ENCODE peak calls at places on chromosome 19, in five cellular contexts. One of them, this sample, is unnamed.
A peak's percentile ranks its signal among the peaks of the same experiment; 100 is the strongest.

GRCh38 chr19:38433268-38433733 is at the start of gene RYR1:
- DNase-seq in stimulated activated naive CD8-positive, alpha-beta T cell treated with anti-CD3 and anti-CD28 coated beads, Interleukin-15, amount 100 ng/mL, for 72 hours: no peak
- DNase-seq in tibial artery: peak; percentile 71
- DNase-seq in BJ: no peak
- DNase-seq in mucosa of gallbladder: peak; percentile 19
- DNase-seq in this sample: no peak

GRCh38 chr19:5001547-5002131 is 32.7 kb downstream of the KDM4B start:
- DNase-seq in stimulated activated naive CD8-positive, alpha-beta T cell treated with anti-CD3 and anti-CD28 coated beads, Interleukin-15, amount 100 ng/mL, for 72 hours: peak; percentile 12
- DNase-seq in tibial artery: no peak
- DNase-seq in BJ: peak; percentile 34
- DNase-seq in mucosa of gallbladder: no peak
- DNase-seq in this sample: peak; percentile 75

GRCh38 chr19:51600940-51601575 is 29.1 kb downstream of the SIGLEC5 start:
- DNase-seq in stimulated activated naive CD8-positive, alpha-beta T cell treated with anti-CD3 and anti-CD28 coated beads, Interleukin-15, amount 100 ng/mL, for 72 hours: no peak
- DNase-seq in tibial artery: no peak
- DNase-seq in BJ: no peak
- DNase-seq in mucosa of gallbladder: no peak
- DNase-seq in this sample: no peak

GRCh38 chr19:6222884-6223283 is 56.9 kb downstream of the MLLT1 start:
- DNase-seq in stimulated activated naive CD8-positive, alpha-beta T cell treated with anti-CD3 and anti-CD28 coated beads, Interleukin-15, amount 100 ng/mL, for 72 hours: no peak
- DNase-seq in tibial artery: no peak
- DNase-seq in BJ: no peak
- DNase-seq in mucosa of gallbladder: no peak
- DNase-seq in this sample: peak; percentile 37

GRCh38 chr19:32817913-32818476 is 51.6 kb downstream of the SLC7A9 start:
- DNase-seq in stimulated activated naive CD8-positive, alpha-beta T cell treated with anti-CD3 and anti-CD28 coated beads, Interleukin-15, amount 100 ng/mL, for 72 hours: no peak
- DNase-seq in tibial artery: no peak
- DNase-seq in BJ: no peak
- DNase-seq in mucosa of gallbladder: no peak
- DNase-seq in this sample: no peak

GRCh38 chr19:41616785-41617621 is 9.9 kb downstream of the CEACAM4 start:
- DNase-seq in stimulated activated naive CD8-positive, alpha-beta T cell treated with anti-CD3 and anti-CD28 coated beads, Interleukin-15, amount 100 ng/mL, for 72 hours: no peak
- DNase-seq in tibial artery: no peak
- DNase-seq in BJ: no peak
- DNase-seq in mucosa of gallbladder: no peak
- DNase-seq in this sample: no peak

GRCh38 chr19:31261651-31262331 is 87.4 kb downstream of the TSHZ3 start:
- DNase-seq in stimulated activated naive CD8-positive, alpha-beta T cell treated with anti-CD3 and anti-CD28 coated beads, Interleukin-15, amount 100 ng/mL, for 72 hours: no peak
- DNase-seq in tibial artery: no peak
- DNase-seq in BJ: no peak
- DNase-seq in mucosa of gallbladder: no peak
- DNase-seq in this sample: no peak

GRCh38 chr19:6103217-6103644 is 7.1 kb downstream of the RFX2 start:
- DNase-seq in stimulated activated naive CD8-positive, alpha-beta T cell treated with anti-CD3 and anti-CD28 coated beads, Interleukin-15, amount 100 ng/mL, for 72 hours: no peak
- DNase-seq in tibial artery: peak; percentile 87
- DNase-seq in BJ: peak; percentile 75
- DNase-seq in mucosa of gallbladder: peak; percentile 78
- DNase-seq in this sample: peak; percentile 95

GRCh38 chr19:45428385-45429231 is 4.9 kb upstream of the ERCC1 start:
- DNase-seq in stimulated activated naive CD8-positive, alpha-beta T cell treated with anti-CD3 and anti-CD28 coated beads, Interleukin-15, amount 100 ng/mL, for 72 hours: no peak
- DNase-seq in tibial artery: peak; percentile 57
- DNase-seq in BJ: no peak
- DNase-seq in mucosa of gallbladder: no peak
- DNase-seq in this sample: no peak

GRCh38 chr19:46585539-46585938 is 15.6 kb upstream of the CALM3 start:
- DNase-seq in stimulated activated naive CD8-positive, alpha-beta T cell treated with anti-CD3 and anti-CD28 coated beads, Interleukin-15, amount 100 ng/mL, for 72 hours: no peak
- DNase-seq in tibial artery: no peak
- DNase-seq in BJ: no peak
- DNase-seq in mucosa of gallbladder: no peak
- DNase-seq in this sample: no peak

GRCh38 chr19:1947651-1948209 is 6.8 kb downstream of the CSNK1G2 start:
- DNase-seq in stimulated activated naive CD8-positive, alpha-beta T cell treated with anti-CD3 and anti-CD28 coated beads, Interleukin-15, amount 100 ng/mL, for 72 hours: no peak
- DNase-seq in tibial artery: no peak
- DNase-seq in BJ: no peak
- DNase-seq in mucosa of gallbladder: no peak
- DNase-seq in this sample: no peak

GRCh38 chr19:10604460-10604980 is 17.4 kb upstream of the AP1M2 start:
- DNase-seq in stimulated activated naive CD8-positive, alpha-beta T cell treated with anti-CD3 and anti-CD28 coated beads, Interleukin-15, amount 100 ng/mL, for 72 hours: peak; percentile 28
- DNase-seq in tibial artery: no peak
- DNase-seq in BJ: no peak
- DNase-seq in mucosa of gallbladder: no peak
- DNase-seq in this sample: peak; percentile 10

GRCh38 chr19:6271251-6271650 is 8.5 kb downstream of the MLLT1 start:
- DNase-seq in stimulated activated naive CD8-positive, alpha-beta T cell treated with anti-CD3 and anti-CD28 coated beads, Interleukin-15, amount 100 ng/mL, for 72 hours: no peak
- DNase-seq in tibial artery: no peak
- DNase-seq in BJ: no peak
- DNase-seq in mucosa of gallbladder: no peak
- DNase-seq in this sample: no peak

GRCh38 chr19:41426952-41427646 is at the start of gene B3GNT8:
- DNase-seq in stimulated activated naive CD8-positive, alpha-beta T cell treated with anti-CD3 and anti-CD28 coated beads, Interleukin-15, amount 100 ng/mL, for 72 hours: peak; percentile 21
- DNase-seq in tibial artery: peak; percentile 89
- DNase-seq in BJ: no peak
- DNase-seq in mucosa of gallbladder: peak; percentile 65
- DNase-seq in this sample: peak; percentile 14

GRCh38 chr19:3360494-3361383 is 5.6 kb upstream of the NFIC start:
- DNase-seq in stimulated activated naive CD8-positive, alpha-beta T cell treated with anti-CD3 and anti-CD28 coated beads, Interleukin-15, amount 100 ng/mL, for 72 hours: peak; percentile 63
- DNase-seq in tibial artery: peak; percentile 78
- DNase-seq in BJ: no peak
- DNase-seq in mucosa of gallbladder: peak; percentile 58
- DNase-seq in this sample: no peak

GRCh38 chr19:53355739-53356138 is 9.8 kb upstream of the ZNF525 start:
- DNase-seq in stimulated activated naive CD8-positive, alpha-beta T cell treated with anti-CD3 and anti-CD28 coated beads, Interleukin-15, amount 100 ng/mL, for 72 hours: no peak
- DNase-seq in tibial artery: no peak
- DNase-seq in BJ: no peak
- DNase-seq in mucosa of gallbladder: no peak
- DNase-seq in this sample: no peak

GRCh38 chr19:52640916-52641315 is 2.8 kb upstream of the ZNF83 start:
- DNase-seq in stimulated activated naive CD8-positive, alpha-beta T cell treated with anti-CD3 and anti-CD28 coated beads, Interleukin-15, amount 100 ng/mL, for 72 hours: no peak
- DNase-seq in tibial artery: no peak
- DNase-seq in BJ: no peak
- DNase-seq in mucosa of gallbladder: no peak
- DNase-seq in this sample: no peak

GRCh38 chr19:35224681-35225604 is 3.6 kb downstream of the FAM187B start:
- DNase-seq in stimulated activated naive CD8-positive, alpha-beta T cell treated with anti-CD3 and anti-CD28 coated beads, Interleukin-15, amount 100 ng/mL, for 72 hours: no peak
- DNase-seq in tibial artery: no peak
- DNase-seq in BJ: no peak
- DNase-seq in mucosa of gallbladder: no peak
- DNase-seq in this sample: no peak

GRCh38 chr19:14061081-14061749 is 661 bp downstream of the PALM3 start:
- DNase-seq in stimulated activated naive CD8-positive, alpha-beta T cell treated with anti-CD3 and anti-CD28 coated beads, Interleukin-15, amount 100 ng/mL, for 72 hours: no peak
- DNase-seq in tibial artery: no peak
- DNase-seq in BJ: no peak
- DNase-seq in mucosa of gallbladder: peak; percentile 48
- DNase-seq in this sample: no peak

GRCh38 chr19:49775742-49776370 is 9.1 kb downstream of the AP2A1 start:
- DNase-seq in stimulated activated naive CD8-positive, alpha-beta T cell treated with anti-CD3 and anti-CD28 coated beads, Interleukin-15, amount 100 ng/mL, for 72 hours: no peak
- DNase-seq in tibial artery: no peak
- DNase-seq in BJ: no peak
- DNase-seq in mucosa of gallbladder: no peak
- DNase-seq in this sample: no peak

GRCh38 chr19:44846455-44847143 is 502 bp downstream of the NECTIN2 start:
- DNase-seq in stimulated activated naive CD8-positive, alpha-beta T cell treated with anti-CD3 and anti-CD28 coated beads, Interleukin-15, amount 100 ng/mL, for 72 hours: no peak
- DNase-seq in tibial artery: no peak
- DNase-seq in BJ: no peak
- DNase-seq in mucosa of gallbladder: no peak
- DNase-seq in this sample: no peak

GRCh38 chr19:1807695-1808394 is 4.2 kb downstream of the ATP8B3 start:
- DNase-seq in stimulated activated naive CD8-positive, alpha-beta T cell treated with anti-CD3 and anti-CD28 coated beads, Interleukin-15, amount 100 ng/mL, for 72 hours: no peak
- DNase-seq in tibial artery: no peak
- DNase-seq in BJ: no peak
- DNase-seq in mucosa of gallbladder: no peak
- DNase-seq in this sample: no peak

GRCh38 chr19:35790981-35791813 is 15.8 kb downstream of the ARHGAP33 start:
- DNase-seq in stimulated activated naive CD8-positive, alpha-beta T cell treated with anti-CD3 and anti-CD28 coated beads, Interleukin-15, amount 100 ng/mL, for 72 hours: no peak
- DNase-seq in tibial artery: no peak
- DNase-seq in BJ: no peak
- DNase-seq in mucosa of gallbladder: no peak
- DNase-seq in this sample: no peak

GRCh38 chr19:40523322-40524047 is 53.2 kb upstream of the SHKBP1 start:
- DNase-seq in stimulated activated naive CD8-positive, alpha-beta T cell treated with anti-CD3 and anti-CD28 coated beads, Interleukin-15, amount 100 ng/mL, for 72 hours: peak; percentile 55
- DNase-seq in tibial artery: peak; percentile 29
- DNase-seq in BJ: no peak
- DNase-seq in mucosa of gallbladder: peak; percentile 85
- DNase-seq in this sample: peak; percentile 32

GRCh38 chr19:27972291-27973040 is 1240.5 kb downstream of the UQCRFS1 start:
- DNase-seq in stimulated activated naive CD8-positive, alpha-beta T cell treated with anti-CD3 and anti-CD28 coated beads, Interleukin-15, amount 100 ng/mL, for 72 hours: no peak
- DNase-seq in tibial artery: no peak
- DNase-seq in BJ: peak; percentile 19
- DNase-seq in mucosa of gallbladder: peak; percentile 19
- DNase-seq in this sample: peak; percentile 38

GRCh38 chr19:41682437-41682836 is 5.6 kb downstream of the CEACAM7 start:
- DNase-seq in stimulated activated naive CD8-positive, alpha-beta T cell treated with anti-CD3 and anti-CD28 coated beads, Interleukin-15, amount 100 ng/mL, for 72 hours: no peak
- DNase-seq in tibial artery: no peak
- DNase-seq in BJ: no peak
- DNase-seq in mucosa of gallbladder: no peak
- DNase-seq in this sample: no peak

GRCh38 chr19:42401365-42402303 is 11.5 kb upstream of the CNFN start:
- DNase-seq in stimulated activated naive CD8-positive, alpha-beta T cell treated with anti-CD3 and anti-CD28 coated beads, Interleukin-15, amount 100 ng/mL, for 72 hours: peak; percentile 70
- DNase-seq in tibial artery: peak; percentile 80
- DNase-seq in BJ: no peak
- DNase-seq in mucosa of gallbladder: peak; percentile 74
- DNase-seq in this sample: peak; percentile 60

GRCh38 chr19:49863254-49863934 is 4.0 kb downstream of the PNKP start:
- DNase-seq in stimulated activated naive CD8-positive, alpha-beta T cell treated with anti-CD3 and anti-CD28 coated beads, Interleukin-15, amount 100 ng/mL, for 72 hours: no peak
- DNase-seq in tibial artery: no peak
- DNase-seq in BJ: no peak
- DNase-seq in mucosa of gallbladder: no peak
- DNase-seq in this sample: no peak